ENCODE peak calls at places on chromosomes 5 and 9, in seven cellular contexts. B is tibial nerve; V is fibroblast of lung; F is Peyer's patch; O is uterus; K is CD8-positive, alpha-beta T cell; N is psoas muscle. H is an unnamed sample. For H3K27me3, the result is how much of the 10 kb centered on the place peaks cover.

GRCh38 chr5:88244686-88245085 is 24.0 kb downstream of the TMEM161B start:
- DNase-seq in N (no peak), B (no peak), V (peak), F (no peak), O (no peak), K (no peak), H (no peak)

GRCh38 chr5:4480528-4481404 is 659.4 kb upstream of the ADAMTS16 start:
- DNase-seq in F (no peak), K (no peak), N (no peak), B (no peak), V (no peak), O (no peak), H (no peak)

GRCh38 chr5:169287529-169287928 is 13.4 kb downstream of the SLIT3 start:
- DNase-seq in O (no peak), B (no peak), N (no peak), V (no peak), F (no peak), K (no peak), H (no peak)

GRCh38 chr5:105940181-105940580 is 1730.6 kb downstream of the EFNA5 start:
- DNase-seq in F (no peak), N (no peak), O (no peak), K (no peak), B (no peak), V (no peak), H (no peak)

GRCh38 chr9:96299823-96300222 is 2.2 kb downstream of the HSD17B3 start:
- DNase-seq in F (no peak), K (no peak), O (no peak), N (no peak), V (peak), B (no peak), H (no peak)

GRCh38 chr9:79551586-79551985 is 20.2 kb upstream of the TLE4 start:
- DNase-seq in K (no peak), V (no peak), O (no peak), B (no peak), F (no peak), N (no peak), H (no peak)

GRCh38 chr5:59042683-59043082 is 459.8 kb downstream of the RAB3C start:
- DNase-seq in K (no peak), N (peak), B (peak), F (peak), V (peak), O (peak), H (no peak)

GRCh38 chr9:76500056-76500455 is 41.1 kb downstream of the GCNT1 start:
- DNase-seq in B (no peak), F (no peak), O (no peak), K (no peak), V (no peak), N (no peak), H (no peak)

GRCh38 chr5:90264930-90265857 is 144.4 kb downstream of the CETN3 start:
- DNase-seq in K (peak), F (peak), V (peak), O (peak), N (peak), B (peak), H (peak)

GRCh38 chr5:84113246-84114118 is 271.2 kb downstream of the EDIL3 start:
- DNase-seq in O (no peak), N (no peak), B (no peak), K (no peak), V (peak), F (no peak), H (no peak)

GRCh38 chr9:32294051-32294600 is 90.3 kb upstream of the ACO1 start:
- DNase-seq in O (no peak), F (no peak), V (no peak), B (no peak), N (no peak), K (no peak), H (no peak)

GRCh38 chr5:1771149-1772065 is 28.2 kb downstream of the MRPL36 start:
- DNase-seq in F (no peak), B (no peak), V (no peak), N (no peak), K (no peak), O (no peak), H (no peak)

GRCh38 chr9:2663486-2663885 is 41.9 kb downstream of the VLDLR start:
- DNase-seq in K (no peak), V (no peak), B (no peak), O (no peak), F (no peak), N (peak), H (no peak)

GRCh38 chr5:108345541-108346171 is 36.2 kb downstream of the FBXL17 start:
- DNase-seq in K (no peak), V (peak), F (no peak), B (no peak), O (no peak), N (no peak), H (no peak)

GRCh38 chr5:166013417-166013816 is 2278.0 kb upstream of the WWC1 start:
- DNase-seq in N (no peak), K (no peak), O (no peak), F (no peak), V (no peak), B (no peak), H (no peak)

GRCh38 chr5:65799857-65800256 is 77.9 kb downstream of the NLN start:
- DNase-seq in N (no peak), F (no peak), K (no peak), B (no peak), V (no peak), O (no peak), H (no peak)

DNA sequence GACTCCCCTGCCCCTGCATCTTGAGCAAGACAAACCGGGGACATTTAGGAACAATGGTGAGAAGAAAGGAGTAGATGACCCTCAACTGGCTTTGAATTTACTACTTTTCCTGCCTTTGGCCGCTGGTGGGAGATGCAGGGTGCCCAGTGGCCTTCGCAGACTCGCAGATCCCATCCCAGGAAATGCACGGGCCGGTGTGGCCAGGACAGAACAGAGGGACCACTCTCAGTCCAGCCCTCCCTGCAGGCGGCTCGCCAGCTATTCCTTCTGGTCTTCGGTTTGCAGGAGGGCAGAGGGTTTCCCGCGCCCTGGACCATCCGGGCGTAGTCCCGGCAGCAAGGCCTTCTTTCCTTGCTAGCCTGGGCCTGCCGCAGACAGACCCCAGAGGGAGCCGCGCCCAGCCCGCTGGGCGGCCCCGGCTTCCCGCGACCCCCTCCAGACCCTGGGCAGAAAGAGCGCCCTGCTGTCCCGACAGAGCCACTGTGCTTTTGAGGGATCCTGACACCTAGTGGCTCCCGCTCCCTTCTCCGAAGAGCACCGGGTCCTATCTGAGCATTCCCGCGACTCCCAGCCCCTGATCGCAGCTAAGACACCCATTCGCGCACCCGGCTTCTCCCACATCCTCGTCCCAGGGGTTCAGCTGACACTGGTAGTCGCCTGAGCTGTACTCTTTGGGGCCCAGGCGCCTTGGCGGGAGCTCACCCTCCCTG is 1.2 kb downstream of the CFAP90 start:
- DNase-seq in K (no peak), N (no peak), F (no peak), O (no peak), B (no peak), V (no peak), H (peak)
- TF ChIP-seq CTCF in K (no peak), N (no peak), F (no peak), O (no peak), B (no peak), V (peak), H (no peak)

DNA sequence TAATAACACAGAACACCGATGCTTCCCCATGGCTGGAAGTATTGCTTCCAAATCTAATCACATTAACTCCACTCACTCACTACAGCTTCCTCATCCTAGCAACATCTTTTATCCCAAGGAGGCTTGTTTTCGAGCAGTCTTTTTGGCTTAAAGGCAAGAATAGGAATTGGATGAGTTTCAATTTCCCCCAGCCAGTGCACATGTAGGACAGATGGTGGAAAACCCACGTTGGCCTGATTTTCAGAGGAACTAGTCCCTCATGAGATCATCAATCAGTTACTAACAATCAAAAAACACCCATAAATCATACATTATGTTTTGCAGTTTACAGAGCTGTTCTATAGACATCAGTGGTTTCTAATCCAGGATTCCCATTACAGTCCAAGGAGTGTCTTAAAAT is 48.5 kb upstream of the AGXT2 start:
- DNase-seq in V (no peak), B (no peak), O (no peak), F (no peak), N (no peak), K (no peak), H (no peak)
- H3K27me3 ChIP-seq in V (under half), B (under half), O (under half), F (under half), N (under half), K (under half), H (under half)

DNA sequence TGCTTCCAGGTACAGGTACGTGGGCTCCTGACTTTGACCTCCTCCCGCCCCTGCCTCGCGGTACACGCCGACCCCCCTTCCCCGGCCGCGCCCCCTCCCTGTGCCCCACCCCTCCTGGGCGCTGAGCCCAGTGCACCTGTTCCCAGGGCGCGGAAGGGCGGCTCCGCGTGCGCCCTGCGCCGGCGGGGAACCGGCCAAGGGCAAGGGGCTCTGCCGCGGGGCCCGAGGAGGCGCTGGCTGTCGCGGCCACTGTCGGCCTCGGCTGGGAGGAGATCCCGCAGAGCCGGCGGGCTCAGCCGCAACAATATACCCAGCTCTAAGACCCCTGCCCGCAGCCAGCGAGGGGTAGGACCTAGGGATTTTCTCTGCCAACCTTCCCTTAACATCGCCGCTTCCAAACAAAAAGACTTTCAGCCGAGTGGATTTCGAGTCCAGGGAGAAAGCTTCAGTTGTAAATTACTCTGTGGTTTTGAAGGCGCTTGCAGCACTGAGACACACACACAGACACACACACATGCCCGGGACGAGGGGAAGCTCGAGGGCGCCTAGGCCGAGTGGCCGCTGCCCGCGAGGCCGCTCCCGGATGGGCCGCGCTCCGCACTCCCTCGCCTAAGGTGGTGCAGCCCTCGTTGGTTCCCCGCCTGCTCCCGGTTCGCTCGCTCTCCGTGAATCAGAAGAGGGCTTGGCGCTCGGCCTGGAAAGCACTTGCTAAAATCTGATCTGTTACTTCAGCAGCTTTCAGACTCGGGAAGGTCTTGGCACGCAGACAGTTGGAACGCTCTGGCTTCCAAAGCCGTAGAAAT is 1.2 kb downstream of the FGF18 start:
- DNase-seq in O (peak), V (peak), N (peak), B (peak), K (no peak), F (peak), H (peak)
- TF ChIP-seq CTCF in O (no peak), V (no peak), N (no peak), B (no peak), K (no peak), F (no peak), H (no peak)

GRCh38 chr9:21404146-21404545 is 4.8 kb upstream of the IFNA8 start:
- DNase-seq in K (no peak), V (no peak), O (no peak), N (no peak), B (no peak), F (no peak), H (no peak)

GRCh38 chr9:21402387-21403247 is 6.3 kb upstream of the IFNA8 start:
- DNase-seq in F (no peak), O (no peak), N (peak), V (no peak), B (no peak), K (no peak), H (no peak)

GRCh38 chr9:21395778-21396717 is 10.8 kb upstream of the IFNA2 start:
- DNase-seq in N (peak), V (no peak), O (peak), K (peak), B (no peak), F (peak), H (peak)

GRCh38 chr9:21398955-21399489 is 9.9 kb upstream of the IFNA8 start:
- DNase-seq in F (no peak), K (no peak), O (no peak), B (no peak), N (no peak), V (no peak), H (no peak)
- H3K27me3 ChIP-seq in F (under half), K (under half), O (under half), B (under half), N (under half), V (under half), H (half or more)

GRCh38 chr9:87421734-87422133 is 75.9 kb upstream of the DAPK1 start:
- DNase-seq in N (no peak), F (no peak), O (no peak), V (no peak), B (no peak), K (no peak), H (no peak)

GRCh38 chr9:87420884-87421283 is 76.8 kb upstream of the DAPK1 start:
- DNase-seq in B (no peak), F (no peak), N (no peak), V (no peak), K (no peak), O (no peak), H (no peak)

GRCh38 chr9:87427851-87428506 is 69.7 kb upstream of the DAPK1 start:
- DNase-seq in B (no peak), K (no peak), N (no peak), V (no peak), F (no peak), O (no peak), H (no peak)

GRCh38 chr9:87425202-87425601 is 72.5 kb upstream of the DAPK1 start:
- DNase-seq in O (no peak), B (no peak), K (no peak), V (no peak), N (no peak), F (no peak), H (no peak)

GRCh38 chr9:87422999-87423398 is 74.7 kb upstream of the DAPK1 start:
- DNase-seq in K (no peak), O (no peak), N (no peak), V (no peak), F (no peak), B (no peak), H (no peak)
- TF ChIP-seq CTCF in K (no peak), O (no peak), N (no peak), V (no peak), F (no peak), B (no peak), H (peak)